ENCODE peak calls at places on chromosomes 1 and 21, in nine cellular contexts. E is WTC11; S is amniotic stem cell; Z is left kidney; F is T-helper 17 cell; J is pancreas; W is GM12865; K is ecto neural progenitor cell; H is stimulated activated CD8-positive, alpha-beta memory T cell treated with anti-CD3 and anti-CD28 coated beads, Interleukin-12 subunit alpha, Interleukin-12 subunit beta, amount 100 ng/mL, for 1 hour. D is an unnamed sample.

GRCh38 chr1:22323846-22324504 is 127.7 kb upstream of the ZBTB40 start:
- DNase-seq in K (no peak), S (no peak), E (no peak), J (no peak), W (no peak), H (no peak), Z (no peak), F (no peak), D (no peak)

GRCh38 chr1:30526652-30527345 is 196.6 kb downstream of the MATN1 start:
- DNase-seq in W (no peak), E (no peak), Z (no peak), S (no peak), F (no peak), K (peak), J (no peak), H (no peak), D (no peak)

GRCh38 chr1:3768811-3769390 is 3.6 kb upstream of the SMIM1 start:
- DNase-seq in Z (no peak), K (no peak), F (no peak), H (no peak), E (no peak), J (no peak), W (no peak), S (no peak), D (no peak)

GRCh38 chr1:97630968-97631367 is 289.9 kb downstream of the DPYD start:
- DNase-seq in F (no peak), K (peak), W (no peak), J (no peak), Z (peak), E (no peak), S (no peak), H (no peak), D (no peak)

GRCh38 chr1:94909486-94909885 is 17.4 kb downstream of the CNN3 start:
- DNase-seq in F (no peak), K (no peak), S (no peak), W (no peak), J (no peak), Z (peak), E (peak), H (no peak), D (no peak)

GRCh38 chr1:164660415-164661174 is 101.6 kb downstream of the PBX1 start:
- DNase-seq in S (no peak), F (no peak), K (no peak), J (no peak), E (no peak), W (peak), H (no peak), Z (peak), D (peak)

GRCh38 chr1:41359211-41360073 is 1.8 kb upstream of the FOXO6 start:
- DNase-seq in H (no peak), Z (no peak), J (peak), W (no peak), F (no peak), K (peak), S (no peak), E (no peak), D (peak)

GRCh38 chr1:93394514-93394913 is 48.8 kb downstream of the DR1 start:
- DNase-seq in Z (no peak), F (no peak), K (no peak), S (no peak), H (no peak), E (no peak), J (no peak), W (no peak), D (no peak)

GRCh38 chr1:40078512-40079333 is 18.3 kb downstream of the PPT1 start:
- DNase-seq in E (peak), W (peak), J (no peak), F (no peak), Z (peak), S (no peak), K (peak), H (no peak), D (peak)

GRCh38 chr1:212368073-212368484 is 46.6 kb downstream of the PACC1 start:
- DNase-seq in K (peak), H (peak), S (peak), Z (peak), F (no peak), E (peak), W (peak), J (no peak), D (peak)

GRCh38 chr21:42269382-42269781 is 45.8 kb downstream of the TFF3 start:
- DNase-seq in W (no peak), S (no peak), H (no peak), Z (no peak), J (no peak), K (no peak), F (no peak), E (no peak), D (no peak)

GRCh38 chr1:221162352-221162751 is 283.1 kb downstream of the HLX start:
- DNase-seq in S (no peak), Z (no peak), K (no peak), H (no peak), E (no peak), W (no peak), J (no peak), F (no peak), D (peak)

GRCh38 chr21:42036313-42036712 is 26.2 kb upstream of the ZBTB21 start:
- DNase-seq in S (no peak), Z (no peak), J (no peak), K (no peak), F (no peak), H (no peak), E (no peak), W (no peak), D (no peak)

GRCh38 chr21:14752006-14752909 is 206.1 kb upstream of the SAMSN1 start:
- DNase-seq in Z (no peak), J (no peak), W (no peak), H (no peak), S (no peak), E (no peak), K (no peak), F (no peak), D (no peak)

GRCh38 chr21:41975391-41976272 is 21.8 kb upstream of the C2CD2 start:
- DNase-seq in H (no peak), F (no peak), W (no peak), J (no peak), Z (peak), E (peak), K (peak), S (no peak), D (no peak)

GRCh38 chr1:114236517-114236916 is 82.8 kb upstream of the SYT6 start:
- DNase-seq in J (no peak), E (no peak), F (no peak), W (no peak), Z (no peak), H (no peak), S (no peak), K (peak), D (no peak)

GRCh38 chr1:230422221-230422981 is 3.7 kb downstream of the PGBD5 start:
- DNase-seq in H (no peak), S (no peak), Z (peak), F (no peak), J (no peak), E (no peak), W (peak), K (no peak), D (no peak)

GRCh38 chr1:10867914-10868598 is 71.6 kb upstream of the CASZ1 start:
- DNase-seq in S (no peak), Z (peak), E (no peak), W (no peak), J (no peak), F (no peak), H (no peak), K (no peak), D (no peak)

GRCh38 chr1:25771246-25772114 is 28.5 kb upstream of the SELENON start:
- DNase-seq in K (peak), F (no peak), W (no peak), J (peak), Z (peak), S (no peak), H (no peak), E (peak), D (no peak)

GRCh38 chr1:10633416-10633815 is 158.7 kb downstream of the PEX14 start:
- DNase-seq in W (no peak), J (no peak), F (no peak), H (no peak), K (no peak), S (no peak), E (no peak), Z (no peak), D (no peak)

GRCh38 chr1:47686731-47687617 is 249.1 kb downstream of the FOXD2 start:
- DNase-seq in S (no peak), W (no peak), J (no peak), H (no peak), K (peak), F (no peak), E (no peak), Z (peak), D (no peak)

GRCh38 chr21:34570315-34570714 is 44.6 kb downstream of the RCAN1 start:
- DNase-seq in W (no peak), S (no peak), K (no peak), F (no peak), J (no peak), Z (no peak), H (no peak), E (no peak), D (no peak)

GRCh38 chr1:1164701-1165451 is 8.8 kb upstream of the TTLL10 start:
- DNase-seq in J (peak), W (no peak), Z (peak), S (no peak), H (no peak), E (peak), K (no peak), F (no peak), D (no peak)

GRCh38 chr1:84363019-84363418 is 35.3 kb upstream of the DNASE2B start:
- DNase-seq in Z (no peak), K (no peak), W (no peak), F (no peak), J (no peak), S (no peak), E (no peak), H (no peak), D (no peak)

GRCh38 chr1:200811704-200812103 is 61.1 kb upstream of the GPR25 start:
- DNase-seq in Z (no peak), E (no peak), F (no peak), W (no peak), H (no peak), K (no peak), J (no peak), S (no peak), D (no peak)

GRCh38 chr1:96845464-96845863 is 123.9 kb downstream of the PTBP2 start:
- DNase-seq in K (no peak), E (peak), H (no peak), J (peak), S (no peak), W (peak), Z (peak), F (no peak), D (peak)

GRCh38 chr1:201946224-201946908 is at the start of gene LMOD1:
- DNase-seq in J (peak), S (peak), Z (peak), H (no peak), K (peak), F (no peak), E (peak), W (no peak), D (peak)

GRCh38 chr1:68379085-68379478 is 70.7 kb downstream of the RPE65 start:
- DNase-seq in E (no peak), W (no peak), J (no peak), K (no peak), H (no peak), F (no peak), S (no peak), Z (no peak), D (no peak)

GRCh38 chr1:244273845-244274619 is 177.7 kb downstream of the ADSS2 start:
- DNase-seq in H (no peak), J (no peak), K (no peak), W (peak), S (peak), E (no peak), F (no peak), Z (no peak), D (peak)

GRCh38 chr1:27571439-27572018 is 32.4 kb downstream of the AHDC1 start:
- DNase-seq in K (peak), J (peak), H (no peak), Z (peak), E (peak), F (no peak), W (no peak), S (no peak), D (no peak)

GRCh38 chr1:161864577-161864976 is 98.5 kb downstream of the ATF6 start:
- DNase-seq in W (no peak), F (no peak), K (no peak), J (no peak), H (no peak), E (no peak), S (peak), Z (peak), D (no peak)

GRCh38 chr1:182649041-182649440 is 35.3 kb downstream of the RGS8 start:
- DNase-seq in J (no peak), K (no peak), S (no peak), F (no peak), Z (no peak), W (peak), E (no peak), H (no peak), D (no peak)

GRCh38 chr1:92134331-92134730 is 54.2 kb downstream of the BTBD8 start:
- DNase-seq in F (no peak), H (no peak), Z (peak), K (no peak), E (no peak), W (no peak), J (no peak), S (no peak), D (no peak)

GRCh38 chr1:230867903-230868735 is at the start of gene C1orf198:
- DNase-seq in H (peak), F (peak), E (peak), W (peak), K (peak), S (peak), J (peak), Z (peak), D (no peak)

GRCh38 chr1:34360574-34360973 is 183.9 kb downstream of the C1orf94 start:
- DNase-seq in W (peak), E (no peak), H (no peak), S (no peak), F (no peak), K (no peak), Z (no peak), J (no peak), D (no peak)

GRCh38 chr1:168081373-168082007 is 55.2 kb downstream of the GPR161 start:
- DNase-seq in H (no peak), K (no peak), F (no peak), J (no peak), Z (no peak), S (no peak), E (no peak), W (no peak), D (no peak)

GRCh38 chr1:168917796-168918195 is 188.7 kb upstream of the ATP1B1 start:
- DNase-seq in K (no peak), Z (peak), S (no peak), J (no peak), H (no peak), W (no peak), E (no peak), F (no peak), D (no peak)